ENCODE peak calls at places on chromosomes 3 and 15, in ten cellular contexts. K is kidney tubule cell; V is upper lobe of right lung; G is NCI-H2029; D is NAMALWA; S is psoas muscle; I is activated gamma-delta T cell treated with anti-CD3 and anti-CD28 coated beads, Interleukin-2, amount 50 U/mL, for 16 hours; O is kidney; Q is NCI-H524; R is GM18507. W is an unnamed sample.

GRCh38 chr15:88912500-88912921 is 668 bp downstream of the MFGE8 start:
- DNase-seq in Q (no peak), D (no peak), I (no peak), R (no peak), V (no peak), K (no peak), S (peak; percentile 74), G (no peak), O (peak; percentile 83), W (no peak)

GRCh38 chr15:30962079-30962478 is 29.3 kb downstream of the MTMR10 start:
- DNase-seq in S (peak; percentile 75), Q (peak; percentile 90), O (no peak), V (no peak), I (no peak), D (no peak), G (no peak), R (no peak), K (no peak), W (no peak)

GRCh38 chr15:92636950-92637481 is 18.6 kb downstream of the FAM174B start:
- DNase-seq in V (peak; percentile 90), S (no peak), Q (no peak), D (no peak), R (no peak), I (no peak), K (peak; percentile 55), O (peak; percentile 72), G (peak; percentile 88), W (peak; percentile 88)

GRCh38 chr3:168539909-168540308 is 444.2 kb upstream of the GOLIM4 start:
- DNase-seq in Q (no peak), I (no peak), D (no peak), R (no peak), S (no peak), G (no peak), V (no peak), O (no peak), K (peak; percentile 34), W (no peak)

GRCh38 chr3:183265713-183266417 is 12.8 kb downstream of the B3GNT5 start:
- DNase-seq in R (no peak), I (peak; percentile 36), V (no peak), G (no peak), D (no peak), O (no peak), S (no peak), K (peak; percentile 95), Q (no peak), W (no peak)

GRCh38 chr3:141152801-141153678 is 78.6 kb upstream of the PXYLP1 start:
- DNase-seq in R (no peak), O (no peak), V (no peak), S (no peak), D (no peak), I (no peak), Q (no peak), K (no peak), G (peak; percentile 49), W (no peak)

GRCh38 chr3:82940124-82940523 is 1178.7 kb upstream of the GBE1 start:
- DNase-seq in V (peak; percentile 46), O (peak; percentile 45), R (no peak), K (no peak), Q (no peak), I (no peak), S (peak; percentile 24), G (no peak), D (no peak), W (peak; percentile 35)

GRCh38 chr3:154132777-154133375 is 11.7 kb downstream of the ARHGEF26 start:
- DNase-seq in G (no peak), O (no peak), D (peak; percentile 59), Q (peak; percentile 70), S (no peak), I (no peak), V (no peak), R (no peak), K (no peak), W (no peak)

GRCh38 chr15:60591491-60592385 is 112.8 kb upstream of the ICE2 start:
- DNase-seq in G (no peak), R (no peak), S (peak; percentile 87), V (peak; percentile 82), I (no peak), O (peak; percentile 91), K (peak; percentile 55), D (no peak), Q (peak; percentile 64), W (peak; percentile 69)

GRCh38 chr3:188124184-188124583 is 29.8 kb upstream of the LPP start:
- DNase-seq in R (no peak), V (no peak), D (no peak), K (no peak), O (no peak), Q (no peak), S (no peak), G (no peak), I (no peak), W (no peak)

GRCh38 chr3:112786002-112786590 is 60.6 kb downstream of the CD200R1L start:
- DNase-seq in D (no peak), O (no peak), V (no peak), R (no peak), Q (no peak), G (no peak), K (no peak), S (no peak), I (no peak), W (no peak)

GRCh38 chr3:110528305-110529121 is 543.1 kb upstream of the NECTIN3 start:
- DNase-seq in Q (no peak), D (no peak), S (no peak), V (no peak), G (no peak), R (no peak), O (no peak), K (no peak), I (no peak), W (no peak)

GRCh38 chr3:72401005-72401404 is 447.2 kb downstream of the SHQ1 start:
- DNase-seq in Q (no peak), K (peak; percentile 51), O (no peak), S (no peak), G (no peak), D (no peak), V (no peak), I (no peak), R (no peak), W (no peak)

GRCh38 chr3:181278468-181279238 is 289.1 kb upstream of the DNAJC19 start:
- DNase-seq in D (peak; percentile 37), Q (no peak), S (no peak), V (no peak), G (no peak), I (no peak), K (no peak), O (no peak), R (no peak), W (no peak)

W was measured in lower lobe of right lung.